ENCODE peak calls at places on chromosomes 13 and 19, in six cellular contexts. B is globus pallidus; X is foreskin melanocyte; A is stimulated activated CD4-positive, alpha-beta T cell treated with anti-CD3 and anti-CD28 coated beads, Interleukin-4, amount 100 ng/mL, for 48 hours; K is naive thymus-derived CD4-positive, alpha-beta T cell; G is HTR-8/SVneo. P is an unnamed sample.

GRCh38 chr19:40143612-40144011 is 47.6 kb upstream of the MAP3K10 start:
- DNase-seq in A (peak), K (peak), X (no peak), G (no peak), B (no peak), P (no peak)

GRCh38 chr13:31765441-31765840 is 26.1 kb downstream of the RXFP2 start:
- DNase-seq in G (no peak), B (no peak), X (no peak), A (no peak), K (no peak), P (no peak)

GRCh38 chr19:10295847-10296591 is 6.3 kb downstream of the ICAM5 start:
- DNase-seq in G (no peak), A (no peak), K (no peak), X (no peak), B (no peak), P (no peak)

GRCh38 chr13:96551540-96551939 is 442.7 kb downstream of the OXGR1 start:
- DNase-seq in G (no peak), X (no peak), B (no peak), A (no peak), K (no peak), P (no peak)

GRCh38 chr13:92175330-92175729 is 776.9 kb downstream of the GPC5 start:
- DNase-seq in B (peak), X (peak), G (peak), K (no peak), A (peak), P (peak)

GRCh38 chr13:74290324-74290773 is 156.1 kb upstream of the KLF12 start:
- DNase-seq in A (no peak), K (peak), B (peak), X (no peak), G (peak), P (peak)

GRCh38 chr19:36256853-36257511 is 42.1 kb downstream of the ZNF146 start:
- DNase-seq in K (no peak), G (no peak), B (no peak), X (no peak), A (no peak), P (no peak)

GRCh38 chr19:40650749-40651305 is 39.6 kb downstream of the NUMBL start:
- DNase-seq in G (no peak), K (no peak), X (no peak), A (no peak), B (no peak), P (no peak)

GRCh38 chr13:49044008-49044407 is 68.3 kb downstream of the FNDC3A start:
- DNase-seq in A (no peak), X (no peak), G (no peak), B (no peak), K (no peak), P (no peak)

GRCh38 chr13:48749699-48750473 is 96.2 kb downstream of the CYSLTR2 start:
- DNase-seq in K (no peak), A (peak), G (peak), B (peak), X (peak), P (peak)

GRCh38 chr13:96781141-96781540 is 213.1 kb downstream of the OXGR1 start:
- DNase-seq in G (no peak), X (no peak), K (no peak), A (no peak), B (peak), P (no peak)

GRCh38 chr19:45471866-45472556 is 4.2 kb downstream of the FOSB start:
- DNase-seq in G (no peak), K (no peak), B (no peak), X (no peak), A (no peak), P (no peak)

GRCh38 chr13:107854880-107855279 is 360.5 kb downstream of the LIG4 start:
- DNase-seq in B (no peak), G (no peak), K (no peak), A (no peak), X (no peak), P (no peak)